ENCODE peak calls at places on chromosome 17, in eight cellular contexts. One of them, this sample, is unnamed.

GRCh38 chr17:42381898-42382297 is 6.3 kb downstream of the STAT3 start:
- DNase-seq in GM03348: no peak
- DNase-seq in right lobe of liver: no peak
- DNase-seq in mesothelial cell of epicardium: no peak
- DNase-seq in HEK293T: no peak
- DNase-seq in COLO829: no peak
- DNase-seq in AG10803: no peak
- DNase-seq in amniotic stem cell: no peak
- DNase-seq in this sample: no peak

GRCh38 chr17:39651908-39652634 is 13.1 kb upstream of the TCAP start:
- DNase-seq in mesothelial cell of epicardium: no peak
- DNase-seq in GM03348: no peak
- DNase-seq in HEK293T: no peak
- DNase-seq in amniotic stem cell: no peak
- DNase-seq in AG10803: no peak
- DNase-seq in COLO829: no peak
- DNase-seq in right lobe of liver: no peak
- DNase-seq in this sample: no peak

GRCh38 chr17:4594406-4595349 is 10.3 kb downstream of the SMTNL2 start:
- DNase-seq in GM03348: no peak
- DNase-seq in amniotic stem cell: no peak
- DNase-seq in mesothelial cell of epicardium: no peak
- DNase-seq in right lobe of liver: no peak
- DNase-seq in COLO829: no peak
- DNase-seq in HEK293T: no peak
- DNase-seq in AG10803: no peak
- DNase-seq in this sample: no peak

GRCh38 chr17:44221862-44222111 is 2.3 kb upstream of the UBTF start:
- DNase-seq in HEK293T: no peak
- DNase-seq in GM03348: no peak
- DNase-seq in right lobe of liver: no peak
- DNase-seq in AG10803: no peak
- DNase-seq in COLO829: no peak
- DNase-seq in mesothelial cell of epicardium: peak; percentile 57
- DNase-seq in amniotic stem cell: no peak
- DNase-seq in this sample: no peak

GRCh38 chr17:45848868-45849535 is 4.3 kb downstream of the SPPL2C start:
- DNase-seq in mesothelial cell of epicardium: no peak
- DNase-seq in COLO829: no peak
- DNase-seq in HEK293T: no peak
- DNase-seq in GM03348: no peak
- DNase-seq in amniotic stem cell: no peak
- DNase-seq in right lobe of liver: no peak
- DNase-seq in AG10803: no peak
- DNase-seq in this sample: no peak

GRCh38 chr17:83125515-83126274 is 46.3 kb downstream of the METRNL start:
- DNase-seq in mesothelial cell of epicardium: peak; percentile 32
- DNase-seq in GM03348: peak; percentile 58
- DNase-seq in HEK293T: no peak
- DNase-seq in COLO829: no peak
- DNase-seq in AG10803: peak; percentile 80
- DNase-seq in amniotic stem cell: no peak
- DNase-seq in right lobe of liver: no peak
- DNase-seq in this sample: no peak

GRCh38 chr17:9108166-9108565 is 86.9 kb downstream of the NTN1 start:
- DNase-seq in AG10803: no peak
- DNase-seq in amniotic stem cell: no peak
- DNase-seq in GM03348: no peak
- DNase-seq in COLO829: no peak
- DNase-seq in HEK293T: no peak
- DNase-seq in right lobe of liver: no peak
- DNase-seq in mesothelial cell of epicardium: no peak
- DNase-seq in this sample: no peak

GRCh38 chr17:62901544-62901943 is 64.5 kb upstream of the TANC2 start:
- DNase-seq in AG10803: no peak
- DNase-seq in right lobe of liver: no peak
- DNase-seq in COLO829: no peak
- DNase-seq in mesothelial cell of epicardium: no peak
- DNase-seq in GM03348: no peak
- DNase-seq in HEK293T: no peak
- DNase-seq in amniotic stem cell: no peak
- DNase-seq in this sample: no peak

GRCh38 chr17:36546418-36547093 is 1.8 kb downstream of the GGNBP2 start:
- DNase-seq in GM03348: no peak
- DNase-seq in mesothelial cell of epicardium: no peak
- DNase-seq in AG10803: no peak
- DNase-seq in COLO829: no peak
- DNase-seq in HEK293T: no peak
- DNase-seq in amniotic stem cell: no peak
- DNase-seq in right lobe of liver: no peak
- DNase-seq in this sample: no peak

GRCh38 chr17:28333083-28333746 is 2.1 kb downstream of the IFT20 start:
- DNase-seq in amniotic stem cell: no peak
- DNase-seq in mesothelial cell of epicardium: no peak
- DNase-seq in right lobe of liver: no peak
- DNase-seq in COLO829: no peak
- DNase-seq in HEK293T: no peak
- DNase-seq in AG10803: no peak
- DNase-seq in GM03348: no peak
- DNase-seq in this sample: no peak

GRCh38 chr17:81854974-81855774 is 5.2 kb downstream of the P4HB start:
- DNase-seq in COLO829: no peak
- DNase-seq in mesothelial cell of epicardium: no peak
- DNase-seq in AG10803: peak; percentile 35
- DNase-seq in HEK293T: no peak
- DNase-seq in amniotic stem cell: no peak
- DNase-seq in right lobe of liver: peak; percentile 44
- DNase-seq in GM03348: no peak
- DNase-seq in this sample: no peak

This sample was measured in foreskin fibroblast.